ENCODE peak calls at places on chromosomes 3 and 15, in ten cellular contexts. E is gastrocnemius medialis, B is endothelial cell of umbilical vein, N is ovary, W is A549, C is stomach, A is K562, M is spleen, P is breast epithelium, O is body of pancreas. F is an unnamed sample.

GRCh38 chr3:193292386-193292785 is 51.4 kb downstream of the PLAAT1 start:
- DNase-seq in E (no peak), B (no peak), N (no peak), W (no peak), C (no peak), A (no peak), M (no peak), P (no peak), O (no peak), F (no peak)

GRCh38 chr3:186967686-186968085 is 37.4 kb downstream of the ST6GAL1 start:
- DNase-seq in E (no peak), B (no peak), N (no peak), W (no peak), C (no peak), A (no peak), M (no peak), P (no peak), O (no peak), F (no peak)

GRCh38 chr3:120098710-120099109 is 4.5 kb upstream of the GSK3B start:
- DNase-seq in E (no peak), B (no peak), N (no peak), W (no peak), C (no peak), A (no peak), M (no peak), P (no peak), O (no peak), F (no peak)

GRCh38 chr15:74844319-74845207 is 1.6 kb upstream of the ULK3 start:
- DNase-seq in E (no peak), B (no peak), N (peak), W (no peak), C (no peak), A (no peak), M (no peak), P (no peak), O (no peak), F (no peak)

GRCh38 chr3:141680620-141681389 is 57.3 kb upstream of the RNF7 start:
- DNase-seq in E (no peak), B (peak), N (no peak), W (no peak), C (no peak), A (no peak), M (no peak), P (no peak), O (peak), F (peak)

GRCh38 chr3:127061641-127062040 is 78.7 kb downstream of the PLXNA1 start:
- DNase-seq in E (no peak), B (no peak), N (no peak), W (no peak), C (no peak), A (no peak), M (peak), P (no peak), O (peak), F (no peak)

GRCh38 chr15:39817892-39818291 is 35.3 kb upstream of the FSIP1 start:
- DNase-seq in E (no peak), B (no peak), N (no peak), W (no peak), C (no peak), A (no peak), M (no peak), P (no peak), O (no peak), F (no peak)

GRCh38 chr3:125116311-125117069 is 60.7 kb upstream of the HEG1 start:
- DNase-seq in E (no peak), B (no peak), N (no peak), W (no peak), C (no peak), A (no peak), M (no peak), P (peak), O (peak), F (peak)

GRCh38 chr3:23623841-23624240 is 181.9 kb upstream of the UBE2E1 start:
- DNase-seq in E (no peak), B (no peak), N (no peak), W (no peak), C (no peak), A (no peak), M (no peak), P (no peak), O (no peak), F (no peak)

GRCh38 chr3:165459111-165459510 is 262.9 kb upstream of the SLITRK3 start:
- DNase-seq in E (no peak), B (no peak), N (no peak), W (no peak), C (no peak), A (no peak), M (no peak), P (no peak), O (no peak), F (no peak)

GRCh38 chr3:146513386-146514051 is 30.9 kb downstream of the PLSCR1 start:
- DNase-seq in E (no peak), B (no peak), N (no peak), W (no peak), C (no peak), A (no peak), M (no peak), P (no peak), O (no peak), F (no peak)

GRCh38 chr3:8800016-8800415 is 30.6 kb upstream of the OXTR start:
- DNase-seq in E (no peak), B (no peak), N (no peak), W (no peak), C (no peak), A (no peak), M (no peak), P (no peak), O (no peak), F (no peak)

GRCh38 chr3:16103472-16103871 is 71.0 kb upstream of the GALNT15 start:
- DNase-seq in E (no peak), B (no peak), N (no peak), W (no peak), C (no peak), A (no peak), M (no peak), P (no peak), O (no peak), F (no peak)

GRCh38 chr3:143727391-143727790 is 120.9 kb downstream of the SLC9A9 start:
- DNase-seq in E (no peak), B (no peak), N (no peak), W (no peak), C (no peak), A (no peak), M (no peak), P (no peak), O (no peak), F (no peak)

GRCh38 chr3:179921500-179921899 is 115.2 kb downstream of the PEX5L start:
- DNase-seq in E (no peak), B (no peak), N (no peak), W (no peak), C (no peak), A (no peak), M (no peak), P (no peak), O (no peak), F (no peak)

GRCh38 chr15:88900309-88900981 is 5.1 kb upstream of the HAPLN3 start:
- DNase-seq in E (peak), B (no peak), N (no peak), W (no peak), C (no peak), A (no peak), M (no peak), P (no peak), O (no peak), F (no peak)

GRCh38 chr15:85515212-85515611 is 134.8 kb downstream of the AKAP13 start:
- DNase-seq in E (no peak), B (no peak), N (no peak), W (no peak), C (no peak), A (no peak), M (no peak), P (no peak), O (no peak), F (no peak)

GRCh38 chr15:30921781-30922371 is 18.2 kb downstream of the FAN1 start:
- DNase-seq in E (peak), B (peak), N (no peak), W (no peak), C (peak), A (no peak), M (no peak), P (no peak), O (no peak), F (peak)

GRCh38 chr15:71049706-71050422 is 65.4 kb upstream of the THSD4 start:
- DNase-seq in E (no peak), B (no peak), N (no peak), W (no peak), C (no peak), A (no peak), M (no peak), P (no peak), O (no peak), F (no peak)

GRCh38 chr3:66039590-66039887 is 821 bp upstream of the MAGI1 start:
- DNase-seq in E (no peak), B (peak), N (peak), W (peak), C (peak), A (peak), M (peak), P (no peak), O (peak), F (peak)

GRCh38 chr3:52633786-52634185 is 51.9 kb downstream of the PBRM1 start:
- DNase-seq in E (no peak), B (no peak), N (no peak), W (no peak), C (no peak), A (no peak), M (no peak), P (no peak), O (no peak), F (no peak)

GRCh38 chr3:14691239-14691638 is 16.3 kb downstream of the C3orf20 start:
- DNase-seq in E (no peak), B (no peak), N (no peak), W (no peak), C (no peak), A (no peak), M (no peak), P (no peak), O (no peak), F (no peak)

GRCh38 chr3:177379045-177379444 is 181.8 kb upstream of the TBL1XR1 start:
- DNase-seq in E (no peak), B (no peak), N (no peak), W (no peak), C (no peak), A (no peak), M (no peak), P (no peak), O (peak), F (no peak)

GRCh38 chr3:58857423-58857822 is 190.8 kb upstream of the FAM3D start:
- DNase-seq in E (no peak), B (no peak), N (no peak), W (no peak), C (no peak), A (no peak), M (no peak), P (no peak), O (no peak), F (no peak)

GRCh38 chr3:146037697-146038096 is 123.3 kb downstream of the PLOD2 start:
- DNase-seq in E (no peak), B (no peak), N (no peak), W (no peak), C (no peak), A (no peak), M (no peak), P (no peak), O (no peak), F (no peak)

GRCh38 chr15:68258684-68259083 is 18.9 kb upstream of the FEM1B start:
- DNase-seq in E (no peak), B (no peak), N (no peak), W (no peak), C (no peak), A (no peak), M (no peak), P (no peak), O (no peak), F (no peak)

GRCh38 chr3:36813320-36813719 is 49.0 kb upstream of the DCLK3 start:
- DNase-seq in E (no peak), B (no peak), N (no peak), W (no peak), C (no peak), A (no peak), M (no peak), P (no peak), O (no peak), F (no peak)

GRCh38 chr3:136624381-136624780 is 127.8 kb downstream of the STAG1 start:
- DNase-seq in E (no peak), B (no peak), N (no peak), W (no peak), C (no peak), A (no peak), M (no peak), P (no peak), O (no peak), F (no peak)

GRCh38 chr3:54278960-54279359 is 156.6 kb downstream of the CACNA2D3 start:
- DNase-seq in E (no peak), B (no peak), N (no peak), W (no peak), C (no peak), A (no peak), M (no peak), P (no peak), O (no peak), F (no peak)

GRCh38 chr3:130539005-130539404 is 22.0 kb downstream of the COL6A6 start:
- DNase-seq in E (no peak), B (peak), N (no peak), W (peak), C (peak), A (peak), M (no peak), P (no peak), O (peak), F (no peak)

GRCh38 chr3:72996473-72997333 is at the start of gene PPP4R2:
- DNase-seq in E (peak), B (peak), N (peak), W (peak), C (peak), A (peak), M (peak), P (peak), O (peak), F (peak)

GRCh38 chr15:49421991-49422390 is 1.1 kb upstream of the FGF7 start:
- DNase-seq in E (no peak), B (peak), N (peak), W (no peak), C (peak), A (peak), M (peak), P (no peak), O (peak), F (peak)

GRCh38 chr3:168858327-168858726 is 762.6 kb upstream of the GOLIM4 start:
- DNase-seq in E (no peak), B (no peak), N (no peak), W (no peak), C (no peak), A (no peak), M (no peak), P (no peak), O (no peak), F (no peak)

GRCh38 chr3:134917631-134918030 is 122.6 kb downstream of the EPHB1 start:
- DNase-seq in E (no peak), B (no peak), N (no peak), W (no peak), C (no peak), A (no peak), M (no peak), P (no peak), O (no peak), F (no peak)
- H3K27ac ChIP-seq in E (no peak), B (no peak), N (no peak), W (no peak), C (no peak), A (no peak), M (no peak), P (no peak), O (no peak), F (no peak)

DNA sequence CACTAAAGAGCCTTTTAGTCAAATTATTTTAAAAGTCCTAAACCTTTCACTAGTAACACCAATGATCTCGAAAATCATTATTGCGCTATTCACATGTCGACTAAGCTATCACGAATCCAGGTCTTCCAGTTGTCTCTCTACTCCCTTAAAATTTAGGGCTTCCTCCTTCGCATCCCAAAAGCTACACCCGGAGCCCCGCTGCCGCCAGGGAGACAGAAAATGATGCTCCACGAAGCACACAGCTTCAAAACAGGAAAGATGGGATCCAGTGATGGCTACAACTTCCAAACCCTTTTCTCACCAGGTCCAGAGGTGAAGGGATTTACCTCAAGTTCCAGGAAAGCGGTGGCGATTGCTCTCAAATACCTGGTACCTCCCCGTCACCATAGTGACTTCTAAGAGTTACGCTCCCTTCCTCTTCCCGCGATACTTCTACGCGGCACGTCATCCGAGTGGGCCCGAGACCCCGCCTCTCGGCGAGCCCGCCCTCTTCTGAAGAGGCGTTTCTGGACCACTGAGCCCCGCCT is at the start of gene IFT80:
- DNase-seq in E (peak), B (peak), N (peak), W (peak), C (peak), A (peak), M (peak), P (peak), O (peak), F (peak)
- TF ChIP-seq POLR2A in E (no peak), B (peak), N (peak), W (peak), C (no peak), A (no peak), M (no peak), P (no peak), O (no peak), F (no peak)

DNA sequence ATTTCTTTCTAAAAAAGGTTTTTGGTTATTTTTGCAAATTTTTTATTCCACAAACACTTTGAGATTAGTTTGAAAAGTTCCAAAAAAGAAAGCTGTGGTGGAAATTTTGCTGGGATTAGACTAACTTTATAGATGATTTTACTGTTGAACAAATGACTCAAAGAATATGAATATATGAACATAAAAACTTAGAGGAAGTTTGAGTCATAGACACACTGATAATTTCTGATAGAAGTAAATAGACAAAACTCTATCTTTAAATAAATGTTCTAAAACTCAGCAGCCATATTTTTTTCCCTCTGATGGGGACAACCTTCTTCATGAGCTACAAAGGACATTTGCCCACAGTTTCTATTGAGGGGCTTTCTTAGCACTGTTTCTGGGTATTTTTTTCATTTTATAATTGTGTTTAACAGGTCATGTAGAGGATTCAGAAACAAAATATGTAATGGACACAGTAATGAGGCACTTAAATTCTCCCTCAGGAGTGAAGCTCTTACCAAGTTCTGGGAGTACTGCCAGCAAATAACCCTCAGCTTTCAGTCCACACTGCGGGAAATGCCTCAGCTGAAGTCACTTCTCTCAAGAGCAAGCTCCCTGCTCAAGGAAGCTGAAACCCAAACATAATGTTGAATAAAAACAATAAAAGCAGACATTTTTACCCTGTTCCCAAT is 157.6 kb downstream of the NFKBIZ start:
- DNase-seq in E (peak), B (peak), N (no peak), W (peak), C (no peak), A (no peak), M (no peak), P (no peak), O (peak), F (peak)
- H3K27ac ChIP-seq in E (no peak), B (peak), N (no peak), W (peak), C (no peak), A (no peak), M (no peak), P (no peak), O (no peak), F (peak)

GRCh38 chr15:64643685-64644084 is 131.7 kb downstream of the RBPMS2 start:
- DNase-seq in E (no peak), B (no peak), N (no peak), W (no peak), C (no peak), A (no peak), M (no peak), P (no peak), O (no peak), F (no peak)

GRCh38 chr15:64645995-64646394 is 129.4 kb downstream of the RBPMS2 start:
- DNase-seq in E (no peak), B (no peak), N (no peak), W (no peak), C (no peak), A (no peak), M (no peak), P (no peak), O (no peak), F (no peak)

GRCh38 chr15:64647367-64647766 is 128.0 kb downstream of the RBPMS2 start:
- DNase-seq in E (no peak), B (no peak), N (no peak), W (no peak), C (no peak), A (no peak), M (no peak), P (no peak), O (no peak), F (no peak)

GRCh38 chr15:64640146-64640868 is 135.1 kb downstream of the RBPMS2 start:
- DNase-seq in E (no peak), B (no peak), N (no peak), W (no peak), C (peak), A (no peak), M (no peak), P (no peak), O (no peak), F (no peak)

DNA sequence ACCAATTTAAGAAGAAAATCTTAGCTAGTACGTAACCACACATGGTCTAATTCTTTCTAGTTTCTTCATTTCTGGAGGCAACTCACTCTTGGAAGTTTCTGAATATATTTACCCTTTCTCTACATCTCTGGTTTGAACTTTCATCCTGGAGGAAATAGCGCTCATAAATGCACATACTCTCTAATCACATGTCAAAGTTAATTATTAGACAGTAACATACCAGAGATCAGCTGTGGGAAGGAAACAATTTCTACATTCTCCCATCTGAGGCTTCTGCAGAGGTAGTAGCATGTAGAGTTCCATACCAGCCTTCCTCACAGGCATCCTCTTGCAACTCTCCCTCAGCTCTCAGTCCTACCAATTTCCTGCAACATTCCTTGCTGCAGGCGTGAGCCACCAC is 132.5 kb downstream of the RBPMS2 start:
- DNase-seq in E (no peak), B (no peak), N (no peak), W (no peak), C (no peak), A (no peak), M (no peak), P (no peak), O (no peak), F (no peak)
- TF ChIP-seq POLR2A in E (no peak), B (no peak), N (no peak), W (no peak), C (no peak), A (no peak), M (no peak), P (no peak), O (no peak), F (no peak)

DNA sequence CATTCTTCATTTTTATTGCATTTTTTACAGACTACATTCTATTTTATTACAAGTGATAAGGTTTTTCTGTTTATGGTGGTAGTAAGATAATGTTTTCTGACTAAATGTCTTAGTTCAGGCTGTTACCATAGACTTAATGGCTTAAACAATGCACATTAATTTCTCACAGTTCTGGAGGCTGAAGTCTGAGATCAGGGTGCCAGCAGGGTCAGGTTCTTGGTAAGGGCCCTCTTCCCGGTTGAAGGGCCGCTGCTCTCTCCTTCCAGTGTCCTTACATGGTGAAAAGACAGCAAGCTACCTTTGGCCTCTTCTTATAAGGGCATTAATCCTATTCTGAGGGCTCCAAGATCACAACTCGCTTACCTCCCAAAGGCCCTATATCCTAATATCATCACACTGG is 19.8 kb downstream of the KCNAB1 start:
- DNase-seq in E (no peak), B (no peak), N (no peak), W (no peak), C (no peak), A (no peak), M (no peak), P (no peak), O (no peak), F (no peak)
- H3K27ac ChIP-seq in E (no peak), B (no peak), N (no peak), W (no peak), C (no peak), A (no peak), M (no peak), P (no peak), O (no peak), F (no peak)

F was measured in heart left ventricle.